ENCODE peak calls at places on chromosomes 7 and 10, in seven cellular contexts. N is Calu3, W is lower leg skin, G is lower lobe of right lung, I is BE2C, V is body of pancreas, P is GM23338. A is an unnamed sample.

GRCh38 chr10:46325021-46325420 is 38.2 kb downstream of the ANTXRL start:
- DNase-seq in N (no peak), W (no peak), G (no peak), I (no peak), V (no peak), P (peak), A (no peak)

GRCh38 chr7:77837275-77837674 is 38.7 kb downstream of the PHTF2 start:
- DNase-seq in N (no peak), W (no peak), G (no peak), I (no peak), V (no peak), P (no peak), A (no peak)

GRCh38 chr10:51894752-51895151 is 195.4 kb upstream of the CSTF2T start:
- DNase-seq in N (no peak), W (no peak), G (no peak), I (no peak), V (no peak), P (no peak), A (no peak)

GRCh38 chr10:909831-910230 is 21.7 kb downstream of the LARP4B start:
- DNase-seq in N (no peak), W (no peak), G (no peak), I (no peak), V (no peak), P (peak), A (no peak)

GRCh38 chr7:4169505-4169904 is 512.6 kb upstream of the FOXK1 start:
- DNase-seq in N (peak), W (no peak), G (no peak), I (no peak), V (no peak), P (no peak), A (no peak)

GRCh38 chr10:68073631-68074403 is 1.3 kb downstream of the HERC4 start:
- DNase-seq in N (no peak), W (no peak), G (no peak), I (no peak), V (no peak), P (no peak), A (no peak)

GRCh38 chr10:12250181-12250580 is 54.2 kb downstream of the CDC123 start:
- DNase-seq in N (no peak), W (peak), G (no peak), I (no peak), V (no peak), P (no peak), A (no peak)

GRCh38 chr10:8543361-8544056 is 489.0 kb downstream of the GATA3 start:
- DNase-seq in N (peak), W (no peak), G (no peak), I (peak), V (no peak), P (no peak), A (no peak)

GRCh38 chr7:80830000-80830399 is 88.9 kb downstream of the SEMA3C start:
- DNase-seq in N (no peak), W (no peak), G (no peak), I (no peak), V (no peak), P (no peak), A (no peak)

GRCh38 chr10:78510566-78511323 is 477.1 kb downstream of the RPS24 start:
- DNase-seq in N (no peak), W (peak), G (peak), I (peak), V (no peak), P (no peak), A (no peak)
- TF ChIP-seq CTCF in N (no peak), W (no peak), G (no peak), I (peak), V (no peak), P (peak), A (no peak)

GRCh38 chr7:151624246-151624928 is 104.7 kb upstream of the RHEB start:
- DNase-seq in N (no peak), W (peak), G (no peak), I (no peak), V (no peak), P (no peak), A (no peak)

GRCh38 chr7:151623766-151624165 is 104.1 kb upstream of the RHEB start:
- DNase-seq in N (no peak), W (no peak), G (no peak), I (no peak), V (no peak), P (no peak), A (no peak)

GRCh38 chr7:151628846-151629604 is 109.3 kb upstream of the RHEB start:
- DNase-seq in N (no peak), W (peak), G (no peak), I (no peak), V (no peak), P (peak), A (no peak)

GRCh38 chr7:151629873-151630272 is 110.2 kb upstream of the RHEB start:
- DNase-seq in N (no peak), W (no peak), G (no peak), I (no peak), V (no peak), P (no peak), A (no peak)

GRCh38 chr7:151626422-151627115 is 106.9 kb upstream of the RHEB start:
- DNase-seq in N (peak), W (no peak), G (no peak), I (peak), V (peak), P (peak), A (no peak)
- TF ChIP-seq CTCF in N (peak), W (no peak), G (peak), I (peak), V (peak), P (peak), A (no peak)

DNA sequence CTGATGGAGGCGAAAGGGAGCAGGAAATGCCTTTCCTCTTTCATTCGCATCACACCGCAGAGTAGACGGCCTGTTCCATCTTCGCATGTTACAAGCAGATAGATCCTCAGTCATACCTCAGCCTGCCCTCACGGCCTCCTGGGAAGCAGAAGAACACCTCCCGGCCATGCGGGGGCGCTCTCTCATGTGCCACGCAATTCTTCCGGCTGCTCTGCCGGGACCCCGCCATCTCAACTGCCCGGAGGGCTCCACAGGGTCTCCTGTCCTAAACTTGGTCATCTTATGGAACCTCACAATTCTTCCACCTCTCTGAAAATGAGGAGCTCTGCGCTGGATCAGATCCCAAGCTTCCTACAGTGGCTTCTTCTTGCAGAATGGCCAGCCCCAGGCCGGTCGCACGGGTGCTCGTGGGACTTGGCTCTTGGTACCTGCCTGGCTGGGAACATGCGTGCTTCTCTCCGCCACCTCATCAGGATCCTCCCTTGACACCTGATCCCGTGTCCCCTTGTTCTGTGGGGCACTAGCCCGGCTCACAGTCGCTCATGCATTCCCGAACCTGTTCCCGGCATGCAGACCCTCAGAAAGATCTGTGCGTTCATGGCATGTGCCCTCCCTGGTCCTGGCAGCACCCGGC is 262.8 kb upstream of the SHH start:
- DNase-seq in N (no peak), W (no peak), G (no peak), I (no peak), V (no peak), P (peak), A (no peak)
- TF ChIP-seq CTCF in N (no peak), W (no peak), G (no peak), I (no peak), V (no peak), P (peak), A (no peak)

GRCh38 chr7:139078911-139079310 is 30.6 kb downstream of the ZC3HAV1 start:
- DNase-seq in N (no peak), W (no peak), G (no peak), I (no peak), V (no peak), P (no peak), A (no peak)

GRCh38 chr7:139075031-139075652 is 34.4 kb downstream of the ZC3HAV1 start:
- DNase-seq in N (peak), W (peak), G (peak), I (peak), V (peak), P (peak), A (peak)

GRCh38 chr7:139078399-139078798 is 31.1 kb downstream of the ZC3HAV1 start:
- DNase-seq in N (no peak), W (no peak), G (no peak), I (no peak), V (no peak), P (no peak), A (no peak)

GRCh38 chr7:139079861-139080260 is 29.7 kb downstream of the ZC3HAV1 start:
- DNase-seq in N (no peak), W (no peak), G (no peak), I (no peak), V (no peak), P (no peak), A (no peak)

GRCh38 chr7:139075871-139076686 is 33.4 kb downstream of the ZC3HAV1 start:
- DNase-seq in N (no peak), W (no peak), G (no peak), I (no peak), V (no peak), P (no peak), A (no peak)
- TF ChIP-seq CTCF in N (no peak), W (no peak), G (no peak), I (no peak), V (no peak), P (no peak), A (no peak)